ENCODE peak calls at places on chromosomes 3 and 15, in seven cellular contexts. M is activated T-helper 9 cell treated with anti-CD3 and anti-CD28 coated beads, Interleukin-2, amount 50 U/mL, for 16 hours; A is NCI-H460; V is HFFc6; Q is neural crest cell; N is AG10803; J is T-helper 2 cell. F is an unnamed sample.

GRCh38 chr3:38127611-38128302 is 9.2 kb downstream of the ACAA1 start:
- DNase-seq in M (no peak), A (no peak), V (no peak), Q (no peak), N (no peak), J (no peak), F (no peak)

GRCh38 chr15:90866800-90867199 is 1.6 kb upstream of the FURIN start:
- DNase-seq in M (no peak), A (no peak), V (no peak), Q (no peak), N (no peak), J (no peak), F (no peak)

GRCh38 chr3:50340404-50341329 is at the start of gene RASSF1:
- DNase-seq in M (peak), A (no peak), V (peak), Q (no peak), N (peak), J (peak), F (no peak)

GRCh38 chr3:171000281-171000680 is 26.2 kb downstream of the SLC2A2 start:
- DNase-seq in M (no peak), A (no peak), V (peak), Q (no peak), N (peak), J (no peak), F (no peak)

GRCh38 chr3:109254760-109255159 is 61.6 kb downstream of the DPPA2 start:
- DNase-seq in M (no peak), A (no peak), V (no peak), Q (no peak), N (no peak), J (no peak), F (no peak)

GRCh38 chr15:62464705-62465104 is 299.6 kb upstream of the C2CD4B start:
- DNase-seq in M (no peak), A (no peak), V (peak), Q (no peak), N (peak), J (no peak), F (no peak)

GRCh38 chr3:131530843-131531242 is 28.1 kb upstream of the MRPL3 start:
- DNase-seq in M (no peak), A (no peak), V (no peak), Q (no peak), N (no peak), J (no peak), F (no peak)

GRCh38 chr3:197680955-197681521 is 55.7 kb downstream of the RUBCN start:
- DNase-seq in M (no peak), A (no peak), V (no peak), Q (no peak), N (no peak), J (no peak), F (no peak)

GRCh38 chr3:112308151-112308911 is 14.3 kb upstream of the SLC9C1 start:
- DNase-seq in M (no peak), A (no peak), V (no peak), Q (peak), N (peak), J (no peak), F (no peak)

F was measured in pulmonary artery endothelial cell.